ENCODE peak calls at places on chromosomes 2 and 18, in four cellular contexts. One of them, this sample, is unnamed. For H3K36me3, the result is how much of the 10 kb centered on the place peaks cover.

GRCh38 chr2:6855860-6856547 is 9.7 kb downstream of the CMPK2 start:
- DNase-seq in mesendoderm: no peak
- DNase-seq in mammary epithelial cell: no peak
- DNase-seq in GM23248: peak
- DNase-seq in this sample: no peak

GRCh38 chr2:238905224-238905623 is 57.3 kb downstream of the TWIST2 start:
- DNase-seq in mesendoderm: no peak
- DNase-seq in mammary epithelial cell: no peak
- DNase-seq in GM23248: peak
- DNase-seq in this sample: no peak

GRCh38 chr18:56869189-56869777 is 218.1 kb downstream of the WDR7 start:
- DNase-seq in GM23248: peak
- DNase-seq in mammary epithelial cell: peak
- DNase-seq in mesendoderm: peak
- DNase-seq in this sample: no peak

GRCh38 chr18:13339653-13340052 is 121.1 kb downstream of the LDLRAD4 start:
- DNase-seq in mammary epithelial cell: no peak
- DNase-seq in GM23248: no peak
- DNase-seq in mesendoderm: no peak
- DNase-seq in this sample: no peak

GRCh38 chr2:27375513-27376099 is 4.9 kb downstream of the ZNF513 start:
- DNase-seq in mammary epithelial cell: no peak
- DNase-seq in mesendoderm: no peak
- DNase-seq in GM23248: no peak
- DNase-seq in this sample: no peak

GRCh38 chr2:65228249-65228750 is 669 bp downstream of the ACTR2 start:
- DNase-seq in mammary epithelial cell: peak
- DNase-seq in GM23248: peak
- DNase-seq in mesendoderm: peak
- DNase-seq in this sample: no peak

GRCh38 chr2:164826293-164827243 is 15.1 kb downstream of the COBLL1 start:
- DNase-seq in GM23248: peak
- DNase-seq in mammary epithelial cell: peak
- DNase-seq in mesendoderm: no peak
- DNase-seq in this sample: peak

GRCh38 chr2:46390036-46390435 is 89.3 kb upstream of the TMEM247 start:
- DNase-seq in mammary epithelial cell: no peak
- DNase-seq in mesendoderm: no peak
- DNase-seq in GM23248: no peak
- DNase-seq in this sample: no peak

GRCh38 chr2:84302513-84303412 is 156.3 kb downstream of the SUCLG1 start:
- DNase-seq in mammary epithelial cell: peak
- DNase-seq in GM23248: peak
- DNase-seq in mesendoderm: peak
- DNase-seq in this sample: no peak

GRCh38 chr18:45837283-45838070 is 12.0 kb downstream of the SIGLEC15 start:
- DNase-seq in GM23248: peak
- DNase-seq in mammary epithelial cell: no peak
- DNase-seq in mesendoderm: peak
- DNase-seq in this sample: no peak

GRCh38 chr2:111523009-111523408 is 361.0 kb downstream of the ANAPC1 start:
- DNase-seq in mammary epithelial cell: no peak
- DNase-seq in GM23248: no peak
- DNase-seq in mesendoderm: no peak
- DNase-seq in this sample: no peak

DNA sequence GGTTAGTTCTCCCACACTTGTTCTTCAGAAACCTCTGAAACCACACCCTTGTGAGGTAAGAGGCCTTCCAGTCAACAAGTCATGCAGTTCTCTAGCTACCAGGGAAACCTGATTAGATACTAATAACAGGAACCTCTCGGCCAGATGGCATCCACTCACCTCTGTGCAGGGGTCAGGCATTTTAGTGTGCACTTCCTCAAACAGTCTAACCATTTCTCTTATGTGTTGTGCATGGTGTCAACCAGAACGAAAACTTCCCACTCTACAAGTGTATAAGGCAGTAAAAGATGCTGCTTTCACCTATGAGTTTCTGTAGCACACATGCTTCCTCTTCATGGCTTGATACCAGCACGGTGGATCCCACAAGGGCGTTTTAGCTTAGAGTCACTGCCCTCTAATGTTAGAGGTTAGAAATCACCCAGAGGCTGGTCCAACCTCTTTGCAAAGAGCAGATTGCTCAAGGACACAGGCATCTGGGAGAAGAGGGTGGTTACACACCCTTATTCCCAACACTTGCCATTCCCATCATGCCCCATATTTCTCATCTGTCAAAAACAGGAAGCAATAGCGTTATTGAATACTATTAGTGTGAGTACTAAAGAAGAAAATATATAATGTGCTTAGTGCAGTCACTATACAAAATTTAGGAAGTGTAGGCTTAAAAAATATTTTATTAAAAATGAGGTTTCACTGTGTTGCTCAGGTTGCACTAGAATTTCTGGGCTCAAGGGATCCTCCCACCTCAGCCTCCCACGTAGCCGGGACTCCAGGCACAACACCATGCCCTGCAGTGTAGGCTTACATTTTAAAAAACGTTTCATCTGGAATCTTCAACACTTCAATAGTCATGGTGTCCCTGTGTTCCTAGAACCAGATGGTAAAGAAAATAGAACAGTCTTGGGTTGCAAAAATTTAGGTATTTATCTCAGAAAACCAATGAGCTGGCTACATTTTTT is 34.5 kb upstream of the RAB31 start:
- DNase-seq in GM23248: peak
- DNase-seq in mammary epithelial cell: peak
- DNase-seq in mesendoderm: peak
- DNase-seq in this sample: peak
- H3K4me3 ChIP-seq in GM23248: no peak
- H3K4me3 ChIP-seq in mammary epithelial cell: no peak
- H3K4me3 ChIP-seq in mesendoderm: no peak
- H3K4me3 ChIP-seq in this sample: no peak

DNA sequence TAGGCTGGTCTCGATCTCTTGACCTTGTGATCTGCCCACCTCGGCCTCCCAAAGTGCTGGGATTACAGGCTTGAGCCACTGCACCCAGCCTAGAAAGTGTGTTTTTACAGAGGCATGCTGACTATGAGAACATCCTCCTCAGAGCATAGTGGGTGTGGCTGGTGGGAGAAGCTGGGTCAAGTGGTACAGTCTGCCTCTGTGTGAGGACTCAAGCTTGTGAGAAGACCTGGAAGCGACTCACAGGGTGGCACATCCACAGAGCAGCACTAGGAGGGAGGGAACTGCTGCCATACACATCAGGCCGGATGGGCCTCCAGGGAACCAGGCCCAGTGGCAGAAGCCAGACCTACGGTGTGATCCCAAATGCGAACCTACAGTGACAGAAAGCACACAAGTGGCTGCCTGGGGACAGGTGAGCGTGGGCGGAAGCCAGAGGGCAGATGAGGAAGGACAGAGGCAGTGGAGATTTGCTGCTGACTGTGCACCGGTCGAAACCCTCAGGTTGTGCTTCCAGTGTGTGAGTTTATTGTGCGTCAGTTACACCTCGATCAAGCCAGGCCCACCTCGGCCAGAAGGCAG is 8.9 kb downstream of the ARHGEF4 start:
- DNase-seq in mesendoderm: no peak
- DNase-seq in GM23248: no peak
- DNase-seq in mammary epithelial cell: peak
- DNase-seq in this sample: no peak
- H3K36me3 ChIP-seq in mesendoderm: under half
- H3K36me3 ChIP-seq in GM23248: under half
- H3K36me3 ChIP-seq in mammary epithelial cell: under half
- H3K36me3 ChIP-seq in this sample: under half

GRCh38 chr2:209772316-209772715 is 684 bp downstream of the UNC80 start:
- DNase-seq in GM23248: no peak
- DNase-seq in mammary epithelial cell: no peak
- DNase-seq in mesendoderm: peak
- DNase-seq in this sample: no peak
- H3K4me3 ChIP-seq in GM23248: no peak
- H3K4me3 ChIP-seq in mammary epithelial cell: no peak
- H3K4me3 ChIP-seq in mesendoderm: no peak
- H3K4me3 ChIP-seq in this sample: no peak

GRCh38 chr2:96770451-96770850 is 9.7 kb downstream of the CNNM4 start:
- DNase-seq in mammary epithelial cell: no peak
- DNase-seq in mesendoderm: no peak
- DNase-seq in GM23248: no peak
- DNase-seq in this sample: no peak

GRCh38 chr2:96772903-96773675 is 12.4 kb downstream of the CNNM4 start:
- DNase-seq in mammary epithelial cell: no peak
- DNase-seq in mesendoderm: no peak
- DNase-seq in GM23248: no peak
- DNase-seq in this sample: no peak

GRCh38 chr2:96771792-96772618 is 11.3 kb downstream of the CNNM4 start:
- DNase-seq in mesendoderm: peak
- DNase-seq in mammary epithelial cell: no peak
- DNase-seq in GM23248: no peak
- DNase-seq in this sample: no peak

GRCh38 chr2:96773922-96774321 is 13.2 kb downstream of the CNNM4 start:
- DNase-seq in GM23248: no peak
- DNase-seq in mammary epithelial cell: no peak
- DNase-seq in mesendoderm: peak
- DNase-seq in this sample: no peak

GRCh38 chr2:96775160-96775559 is 14.5 kb downstream of the CNNM4 start:
- DNase-seq in GM23248: peak
- DNase-seq in mammary epithelial cell: no peak
- DNase-seq in mesendoderm: no peak
- DNase-seq in this sample: no peak
- H3K36me3 ChIP-seq in GM23248: under half
- H3K36me3 ChIP-seq in mammary epithelial cell: under half
- H3K36me3 ChIP-seq in mesendoderm: under half
- H3K36me3 ChIP-seq in this sample: under half

GRCh38 chr2:187302146-187302545 is 145.9 kb downstream of the CALCRL start:
- DNase-seq in mesendoderm: no peak
- DNase-seq in mammary epithelial cell: no peak
- DNase-seq in GM23248: no peak
- DNase-seq in this sample: no peak
- H3K4me3 ChIP-seq in mesendoderm: no peak
- H3K4me3 ChIP-seq in mammary epithelial cell: no peak
- H3K4me3 ChIP-seq in GM23248: peak
- H3K4me3 ChIP-seq in this sample: no peak

DNA sequence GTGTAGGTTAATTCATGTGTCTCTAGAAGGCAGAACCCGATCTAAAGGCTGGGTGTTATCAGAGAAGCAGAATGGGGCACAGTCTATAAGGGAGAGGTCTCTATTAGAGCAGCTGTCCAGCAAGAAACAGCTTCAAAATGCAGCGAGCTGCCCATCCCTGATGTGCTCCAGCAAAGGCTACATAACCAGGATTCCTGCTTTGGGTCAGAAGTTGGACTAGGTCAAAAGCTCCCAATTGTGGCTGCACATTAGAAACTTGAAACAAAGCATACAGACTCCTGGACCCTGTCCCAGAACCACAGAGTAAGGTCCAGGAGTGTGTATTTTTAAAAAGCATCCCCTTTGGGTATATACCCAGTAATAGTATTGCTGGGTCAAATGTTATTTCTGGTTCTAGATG is 105.7 kb downstream of the ANKRD44 start:
- DNase-seq in GM23248: peak
- DNase-seq in mesendoderm: no peak
- DNase-seq in mammary epithelial cell: no peak
- DNase-seq in this sample: peak
- H3K36me3 ChIP-seq in GM23248: under half
- H3K36me3 ChIP-seq in mesendoderm: under half
- H3K36me3 ChIP-seq in mammary epithelial cell: under half
- H3K36me3 ChIP-seq in this sample: under half

GRCh38 chr18:3624546-3624817 is 174.5 kb downstream of the TGIF1 start:
- DNase-seq in mammary epithelial cell: no peak
- DNase-seq in mesendoderm: no peak
- DNase-seq in GM23248: no peak
- DNase-seq in this sample: no peak
- H3K4me3 ChIP-seq in mammary epithelial cell: peak
- H3K4me3 ChIP-seq in mesendoderm: no peak
- H3K4me3 ChIP-seq in GM23248: peak
- H3K4me3 ChIP-seq in this sample: peak

DNA sequence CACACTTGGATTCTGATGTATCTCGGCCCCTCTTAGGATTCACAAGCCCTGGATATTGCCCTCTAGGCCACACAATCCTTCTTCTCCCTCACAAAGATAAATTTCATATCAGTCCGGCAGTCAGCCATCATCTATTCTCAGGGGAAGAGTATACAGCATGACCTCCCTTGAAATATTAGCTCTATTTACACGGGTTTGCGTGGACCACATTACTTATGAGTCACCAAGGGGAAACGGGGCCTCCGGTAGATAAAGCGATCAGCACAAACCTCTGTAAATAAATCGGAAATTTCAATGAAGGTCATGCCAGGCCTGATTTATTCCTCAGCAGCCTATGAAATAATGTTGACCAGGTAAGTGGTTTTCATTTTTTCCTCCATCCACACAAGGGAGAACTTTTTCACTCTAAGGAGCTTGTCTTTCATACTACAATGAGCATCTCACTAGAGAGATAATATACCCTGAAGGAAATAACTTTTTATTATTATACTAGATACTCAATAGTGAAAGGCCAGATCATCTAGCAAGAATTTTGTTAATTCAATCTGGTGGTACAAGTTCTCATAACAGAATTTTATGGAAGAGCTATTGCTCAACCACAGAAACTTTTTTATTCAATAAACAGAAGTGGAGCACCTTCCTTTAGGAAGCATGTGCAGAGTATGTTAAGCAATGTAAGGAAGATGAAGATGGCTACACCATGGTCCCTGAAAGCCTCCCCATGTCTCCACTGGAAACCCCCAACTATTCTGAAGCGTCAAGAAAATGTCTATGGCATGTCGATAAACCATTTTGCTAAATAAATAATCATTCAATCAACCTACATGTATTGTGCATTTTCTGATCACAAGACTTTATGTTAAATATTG is 125.2 kb upstream of the PIK3C3 start:
- DNase-seq in mammary epithelial cell: peak
- DNase-seq in mesendoderm: no peak
- DNase-seq in GM23248: no peak
- DNase-seq in this sample: no peak
- H3K36me3 ChIP-seq in mammary epithelial cell: under half
- H3K36me3 ChIP-seq in mesendoderm: under half
- H3K36me3 ChIP-seq in GM23248: under half
- H3K36me3 ChIP-seq in this sample: under half

DNA sequence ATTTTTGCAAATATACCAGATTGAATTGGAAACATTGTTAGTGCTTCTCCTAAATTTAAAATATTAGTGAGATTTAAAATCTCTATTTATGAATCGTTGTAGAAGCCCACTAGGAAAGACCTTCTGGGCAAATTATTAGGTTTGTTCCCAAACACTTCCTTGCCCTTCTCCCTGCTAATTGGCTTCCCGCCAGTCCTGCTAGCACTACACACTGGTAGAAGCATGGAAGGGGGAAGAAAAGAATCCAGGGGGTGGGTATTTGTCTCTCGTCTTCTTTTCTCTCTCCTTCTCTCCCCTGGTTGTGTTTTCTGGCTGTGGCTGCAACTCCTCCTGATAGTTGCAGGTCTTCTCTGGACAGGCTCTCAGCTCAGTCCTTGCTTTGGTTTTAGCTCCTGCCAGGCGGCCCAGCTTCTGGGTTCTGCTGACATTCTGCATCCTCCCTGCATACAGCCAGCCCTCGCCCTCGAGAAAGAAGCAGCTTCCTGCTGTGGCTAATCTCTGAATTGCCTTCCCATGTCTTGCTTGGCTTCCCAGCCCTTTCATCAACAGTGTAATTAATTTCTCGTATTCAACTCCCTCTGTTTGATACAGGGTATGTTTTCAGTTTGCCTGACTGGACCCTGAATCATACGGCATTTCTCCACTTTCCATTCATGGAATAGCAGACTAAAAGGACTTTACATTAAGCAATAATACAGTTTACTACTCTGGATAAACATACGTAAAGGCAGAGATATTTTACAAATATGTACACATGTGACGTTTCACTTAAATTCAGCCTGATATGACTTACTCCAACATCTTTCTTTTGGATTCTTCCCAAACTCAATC is 6.9 kb upstream of the PARD3B start:
- DNase-seq in mammary epithelial cell: no peak
- DNase-seq in GM23248: peak
- DNase-seq in mesendoderm: peak
- DNase-seq in this sample: peak
- H3K4me3 ChIP-seq in mammary epithelial cell: no peak
- H3K4me3 ChIP-seq in GM23248: peak
- H3K4me3 ChIP-seq in mesendoderm: no peak
- H3K4me3 ChIP-seq in this sample: no peak

This sample was measured in MG63.